ENCODE peak calls at places on chromosome 2, in five cellular contexts. Y is GM20000, A is chondrocyte, G is RWPE1, K is uterus. S is an unnamed sample.

GRCh38 chr2:197251576-197251975 is 59.0 kb downstream of the ANKRD44 start:
- DNase-seq in Y (no peak), A (no peak), K (no peak), G (no peak), S (peak)

GRCh38 chr2:15677141-15677911 is 85.7 kb downstream of the DDX1 start:
- DNase-seq in G (no peak), K (peak), Y (no peak), A (no peak), S (no peak)

GRCh38 chr2:98461650-98462049 is 17.0 kb downstream of the INPP4A start:
- DNase-seq in Y (no peak), G (no peak), K (peak), A (no peak), S (no peak)

GRCh38 chr2:176115883-176116813 is at the start of gene HOXD10:
- DNase-seq in Y (no peak), K (peak), G (no peak), A (peak), S (no peak)

GRCh38 chr2:57696016-57696415 is 350.6 kb upstream of the VRK2 start:
- DNase-seq in G (peak), Y (no peak), K (no peak), A (no peak), S (peak)

GRCh38 chr2:149598014-149598395 is 10.4 kb upstream of the MMADHC start:
- DNase-seq in A (no peak), G (no peak), K (no peak), Y (no peak), S (no peak)

GRCh38 chr2:44102790-44103642 is 65.7 kb upstream of the PPM1B start:
- DNase-seq in A (no peak), G (no peak), K (no peak), Y (no peak), S (no peak)

GRCh38 chr2:1744446-1745170 is at the start of gene PXDN:
- DNase-seq in A (no peak), Y (no peak), K (peak), G (peak), S (peak)

GRCh38 chr2:30252723-30253688 is 21.7 kb downstream of the LBH start:
- DNase-seq in Y (no peak), A (no peak), G (peak), K (peak), S (peak)

GRCh38 chr2:27194538-27195354 is 17.1 kb upstream of the ATRAID start:
- DNase-seq in A (no peak), G (no peak), K (no peak), Y (no peak), S (no peak)

GRCh38 chr2:131413148-131413747 is 49.3 kb upstream of the RAB6D start:
- DNase-seq in G (peak), Y (peak), A (no peak), K (no peak), S (peak)

GRCh38 chr2:215695876-215696275 is 260.0 kb upstream of the FN1 start:
- DNase-seq in K (no peak), G (no peak), A (no peak), Y (no peak), S (no peak)

GRCh38 chr2:74414913-74415761 is 6.3 kb downstream of the C2orf81 start:
- DNase-seq in G (no peak), A (no peak), Y (peak), K (peak), S (no peak)

GRCh38 chr2:57376985-57377384 is 669.6 kb upstream of the VRK2 start:
- DNase-seq in Y (no peak), A (no peak), K (no peak), G (no peak), S (peak)

GRCh38 chr2:230924470-230925341 is at the start of gene GPR55:
- DNase-seq in G (no peak), Y (peak), A (peak), K (no peak), S (no peak)

GRCh38 chr2:127535422-127535901 is at the start of gene MYO7B:
- DNase-seq in Y (no peak), K (no peak), A (no peak), G (no peak), S (no peak)

GRCh38 chr2:137380610-137381009 is 583.7 kb upstream of the HNMT start:
- DNase-seq in G (peak), Y (no peak), A (no peak), K (no peak), S (peak)

GRCh38 chr2:215619989-215620388 is 184.1 kb upstream of the FN1 start:
- DNase-seq in G (no peak), K (no peak), Y (no peak), A (no peak), S (peak)

GRCh38 chr2:241279828-241280227 is 35.6 kb downstream of the HDLBP start:
- DNase-seq in G (no peak), Y (no peak), A (no peak), K (no peak), S (no peak)

GRCh38 chr2:3278521-3279218 is 98.9 kb downstream of the EIPR1 start:
- DNase-seq in A (no peak), K (no peak), Y (no peak), G (no peak), S (no peak)

GRCh38 chr2:187081409-187081808 is 232.4 kb upstream of the ZSWIM2 start:
- DNase-seq in G (no peak), Y (no peak), K (no peak), A (no peak), S (no peak)

GRCh38 chr2:114089636-114090325 is 199.9 kb downstream of the ACTR3 start:
- DNase-seq in K (no peak), A (no peak), Y (no peak), G (no peak), S (no peak)

GRCh38 chr2:16684676-16685339 is 19.2 kb upstream of the CYRIA start:
- DNase-seq in A (no peak), Y (no peak), K (no peak), G (no peak), S (no peak)

GRCh38 chr2:40032650-40033319 is 253.7 kb upstream of the THUMPD2 start:
- DNase-seq in A (no peak), Y (no peak), K (no peak), G (no peak), S (peak)

GRCh38 chr2:138712212-138712979 is 67.8 kb downstream of the NXPH2 start:
- DNase-seq in A (no peak), G (no peak), K (no peak), Y (peak), S (no peak)

GRCh38 chr2:30367232-30368070 is 79.6 kb upstream of the LCLAT1 start:
- DNase-seq in Y (no peak), A (no peak), K (no peak), G (no peak), S (no peak)

GRCh38 chr2:24409700-24410556 is 49.6 kb upstream of the ITSN2 start:
- DNase-seq in K (no peak), Y (peak), G (peak), A (no peak), S (peak)

GRCh38 chr2:117127680-117128079 is 686.8 kb upstream of the DDX18 start:
- DNase-seq in K (no peak), G (no peak), A (no peak), Y (no peak), S (no peak)

GRCh38 chr2:102141915-102142828 is at the start of gene IL1R1:
- DNase-seq in G (peak), K (peak), Y (peak), A (no peak), S (peak)

GRCh38 chr2:66929632-66930385 is 467.3 kb upstream of the ETAA1 start:
- DNase-seq in A (no peak), G (peak), K (peak), Y (no peak), S (peak)

GRCh38 chr2:192087398-192087958 is 107.3 kb downstream of the TMEFF2 start:
- DNase-seq in Y (no peak), G (no peak), A (no peak), K (no peak), S (peak)

GRCh38 chr2:232527905-232528470 is 2.0 kb downstream of the CHRND start:
- DNase-seq in K (no peak), A (no peak), Y (no peak), G (no peak), S (no peak)

GRCh38 chr2:9326975-9327374 is 96.4 kb downstream of the ITGB1BP1 start:
- DNase-seq in A (no peak), G (no peak), Y (no peak), K (no peak), S (no peak)

DNA sequence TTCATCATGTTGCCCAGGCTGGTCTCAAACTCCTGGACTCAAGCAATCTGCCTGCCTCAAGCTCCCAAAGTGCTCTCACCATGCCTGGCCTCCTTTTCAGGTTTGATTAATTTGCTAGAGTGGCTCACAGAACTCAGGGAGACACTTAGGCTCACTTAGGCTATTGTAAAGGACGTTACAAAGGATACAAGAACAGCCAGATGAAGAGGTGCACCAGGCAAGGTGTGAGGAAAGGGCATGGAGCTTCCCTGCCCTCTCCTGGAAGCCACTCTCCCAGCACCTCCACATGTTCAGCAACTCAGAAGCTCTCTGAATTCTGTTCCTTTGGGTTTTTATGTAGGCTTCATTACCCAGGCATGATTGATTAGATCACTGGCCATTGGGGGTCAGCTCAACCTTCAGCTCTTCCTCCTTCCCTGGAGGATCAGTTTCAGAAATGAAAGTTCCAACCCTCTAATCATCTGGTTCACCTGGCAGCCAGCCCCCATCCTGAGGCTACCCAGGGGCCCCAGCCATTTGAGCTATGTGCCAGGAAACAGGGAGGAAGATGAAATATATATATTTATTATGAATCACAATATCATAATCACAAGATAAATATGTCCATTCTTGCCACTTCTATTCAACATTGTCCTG is 78.7 kb upstream of the RGPD5 start:
- DNase-seq in A (no peak), G (peak), Y (no peak), K (no peak), S (peak)
- TF ChIP-seq CTCF in A (peak), G (peak), Y (no peak), K (peak), S (peak)

GRCh38 chr2:85873679-85874078 is 15.1 kb downstream of the ST3GAL5 start:
- DNase-seq in Y (no peak), K (no peak), A (no peak), G (no peak), S (no peak)
- TF ChIP-seq CTCF in Y (no peak), K (no peak), A (peak), G (no peak), S (peak)

GRCh38 chr2:237982039-237982725 is 15.4 kb downstream of the UBE2F start:
- DNase-seq in K (no peak), A (no peak), G (no peak), Y (no peak), S (no peak)
- TF ChIP-seq CTCF in K (no peak), A (no peak), G (no peak), Y (no peak), S (no peak)

DNA sequence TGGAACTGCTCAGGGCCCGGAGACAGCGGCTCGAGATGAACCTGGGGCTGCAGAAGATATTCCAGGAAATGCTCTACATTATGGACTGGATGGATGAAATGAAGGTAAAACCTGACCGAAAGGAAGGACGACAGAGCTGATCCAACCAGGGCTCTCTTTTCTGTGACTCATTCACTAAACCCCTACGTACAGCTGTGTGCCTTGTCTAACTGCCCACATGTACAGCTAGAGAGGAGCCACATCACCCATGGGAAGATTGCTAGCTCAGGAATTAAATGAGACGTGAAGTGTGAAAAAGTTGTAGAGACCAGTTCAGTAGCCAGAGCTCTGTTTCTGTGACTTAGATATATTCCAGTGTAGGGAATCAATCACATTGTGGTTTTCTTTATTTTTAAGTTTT is 97.3 kb upstream of the EML6 start:
- DNase-seq in A (no peak), Y (no peak), K (no peak), G (no peak), S (no peak)
- TF ChIP-seq CTCF in A (no peak), Y (no peak), K (no peak), G (no peak), S (no peak)

DNA sequence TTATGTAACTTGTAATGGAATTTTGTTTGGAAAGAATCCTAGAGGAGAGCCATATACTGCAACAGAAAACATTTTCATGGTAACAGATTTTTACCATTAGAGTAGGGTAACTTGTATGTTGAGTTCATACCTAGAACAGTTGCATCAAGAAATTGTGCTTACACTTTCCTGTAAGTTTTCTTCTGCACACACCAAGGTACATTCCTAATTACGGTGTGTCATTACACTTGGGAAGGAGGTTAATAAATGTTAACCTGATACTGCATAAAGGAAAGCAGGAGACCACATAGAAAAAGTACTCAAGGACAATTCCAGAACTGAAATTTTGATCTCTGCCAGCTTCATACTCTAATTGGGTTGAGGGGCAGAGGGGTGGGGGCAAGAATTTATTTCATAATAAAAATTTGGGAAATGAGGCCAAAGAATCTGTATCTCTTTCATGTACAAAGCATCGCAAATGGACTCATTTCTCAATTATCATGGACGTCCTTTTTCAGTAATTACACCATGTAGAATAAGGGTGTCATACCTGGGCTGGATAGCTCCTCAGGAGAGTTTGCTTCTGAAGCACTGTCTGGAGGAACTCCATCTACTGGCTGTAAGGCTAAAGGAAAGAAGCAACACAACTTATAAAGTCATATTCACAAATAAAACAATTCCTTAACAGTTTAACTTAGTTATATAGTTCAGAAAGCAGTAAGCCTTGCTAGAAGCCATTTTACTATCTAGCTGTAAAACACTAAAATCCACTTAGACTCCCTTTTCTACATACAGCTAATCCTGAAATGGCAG is 82.8 kb upstream of the GRB14 start:
- DNase-seq in K (no peak), Y (no peak), A (no peak), G (no peak), S (no peak)
- TF ChIP-seq CTCF in K (no peak), Y (no peak), A (no peak), G (no peak), S (no peak)

DNA sequence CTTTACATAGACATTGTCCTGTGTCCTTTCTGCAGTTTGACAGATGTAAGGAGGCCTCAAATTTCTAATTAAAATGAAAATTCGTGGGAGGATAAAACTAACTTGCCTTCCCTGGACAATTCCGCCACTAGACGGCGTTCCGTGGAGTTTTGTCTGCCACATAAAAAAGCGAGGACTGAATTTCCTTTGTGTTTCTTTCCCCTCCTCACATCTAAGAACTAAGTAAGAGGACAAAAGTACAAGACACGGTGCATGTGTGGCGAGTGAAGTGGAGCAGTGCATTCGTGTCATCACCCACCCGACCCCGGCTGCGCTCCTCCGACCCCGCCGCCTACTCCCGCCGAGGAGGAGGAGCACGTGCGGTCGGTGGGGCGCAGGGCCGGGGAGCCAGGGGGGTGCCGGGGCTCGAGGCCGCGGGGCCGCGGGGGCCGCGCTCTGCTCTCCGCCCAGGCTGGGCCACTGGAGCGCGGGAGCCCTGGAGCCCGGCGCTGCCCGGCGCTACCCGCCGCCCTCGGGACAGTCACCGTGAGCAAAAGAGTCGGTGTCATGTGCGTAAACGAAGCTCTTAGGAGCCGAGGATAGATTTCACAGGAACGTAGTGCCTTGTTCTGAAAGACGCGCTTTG is 10.8 kb downstream of the TBR1 start:
- DNase-seq in A (no peak), G (no peak), K (no peak), Y (peak), S (no peak)
- TF ChIP-seq CTCF in A (peak), G (no peak), K (no peak), Y (peak), S (peak)

GRCh38 chr2:70498054-70498453 is 55.6 kb downstream of the TGFA start:
- DNase-seq in K (no peak), Y (no peak), G (peak), A (no peak), S (peak)
- TF ChIP-seq CTCF in K (no peak), Y (no peak), G (no peak), A (peak), S (peak)

GRCh38 chr2:153165021-153165420 is 313.5 kb downstream of the RPRM start:
- DNase-seq in K (no peak), Y (no peak), G (no peak), A (no peak), S (no peak)

DNA sequence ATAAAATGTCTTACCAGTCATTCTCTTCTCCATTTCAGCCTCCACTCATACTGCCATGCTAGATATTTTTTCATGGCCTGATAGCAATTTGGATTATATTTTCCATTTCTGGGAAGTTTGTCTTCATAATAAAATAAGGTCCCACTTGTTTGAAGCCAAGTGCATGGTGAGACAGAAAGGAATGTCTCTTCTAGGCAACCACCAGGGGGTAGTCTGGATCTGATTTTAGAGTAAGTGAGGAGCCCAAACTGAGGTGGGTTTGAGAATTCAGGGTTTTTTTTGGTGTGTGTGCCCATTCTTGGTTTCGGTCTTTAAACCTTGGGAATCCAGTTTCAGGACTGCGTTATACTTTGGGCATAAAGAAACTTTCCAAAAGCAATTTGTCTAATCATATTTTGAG is 315.5 kb downstream of the RPRM start:
- DNase-seq in G (no peak), Y (peak), K (no peak), A (no peak), S (peak)
- TF ChIP-seq CTCF in G (no peak), Y (peak), K (peak), A (peak), S (peak)

DNA sequence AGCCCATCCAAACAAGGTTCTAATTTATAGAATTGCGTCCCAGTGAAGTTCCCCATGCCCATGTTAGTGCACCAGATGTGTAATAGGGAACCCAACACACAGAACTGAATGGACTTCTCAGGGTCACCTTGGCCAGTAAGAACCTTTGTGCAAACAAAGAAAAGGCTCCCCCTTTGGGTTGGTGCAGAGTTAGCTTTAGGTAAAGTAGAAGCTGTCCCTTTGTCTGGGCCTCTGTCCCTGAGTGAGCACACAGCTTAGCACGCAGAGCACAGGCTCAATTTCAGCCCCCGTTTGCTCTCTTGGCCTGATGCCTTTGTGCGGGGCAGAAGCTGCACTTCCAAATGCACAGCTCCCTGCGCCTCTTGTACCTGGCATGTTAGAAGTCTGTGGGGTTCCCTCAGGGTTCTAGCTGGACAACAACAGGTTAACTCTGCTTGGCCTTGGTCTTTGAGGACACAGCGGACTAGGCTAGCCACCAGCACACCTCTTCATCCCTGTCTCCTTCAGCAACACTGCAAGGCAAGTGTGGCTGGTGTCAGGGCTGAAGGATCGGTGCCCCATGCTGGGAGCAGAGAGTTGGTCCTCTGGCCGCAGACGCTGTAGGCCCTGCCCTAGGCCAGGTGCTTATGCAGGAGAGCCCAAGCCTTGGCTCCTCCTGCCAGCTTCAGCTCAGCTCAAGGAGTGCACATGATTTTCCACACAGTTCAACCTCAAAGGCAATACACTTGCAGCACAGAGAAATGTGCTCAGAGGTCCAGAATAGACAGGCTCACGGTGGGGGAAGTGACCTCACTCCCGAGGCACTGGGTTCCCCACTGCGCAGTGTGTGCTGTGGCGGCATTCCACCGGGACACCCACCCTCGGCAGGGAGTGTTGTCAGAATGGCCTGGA is 73.3 kb upstream of the FOSL2 start:
- DNase-seq in Y (no peak), G (no peak), K (no peak), A (no peak), S (no peak)
- TF ChIP-seq CTCF in Y (no peak), G (no peak), K (no peak), A (no peak), S (no peak)

S was measured in epithelial cell of esophagus.